ENCODE peak calls at places on chromosomes 16 and 17, in seven cellular contexts. Y is NCI-H2107; D is heart left ventricle; I is hippocampal formation; R is stimulated activated CD4-positive, alpha-beta T cell treated with anti-CD3 and anti-CD28 coated beads, Interleukin-2, amount 100 ng/mL, for 24 hours; K is NCI-H1048; A is LHCN-M2. L is an unnamed sample.

GRCh38 chr16:49492090-49492801 is 118.6 kb downstream of the C16orf78 start:
- DNase-seq in Y (no peak), D (peak), I (peak), R (peak), K (no peak), A (no peak), L (peak)

GRCh38 chr17:59815965-59816364 is 76.8 kb downstream of the TUBD1 start:
- DNase-seq in Y (no peak), D (no peak), I (no peak), R (no peak), K (no peak), A (peak), L (no peak)

GRCh38 chr16:19777061-19777460 is 59.0 kb downstream of the IQCK start:
- DNase-seq in Y (no peak), D (no peak), I (no peak), R (no peak), K (no peak), A (no peak), L (no peak)

GRCh38 chr17:57544834-57545463 is 200.2 kb downstream of the CCDC182 start:
- DNase-seq in Y (peak), D (no peak), I (no peak), R (no peak), K (no peak), A (no peak), L (no peak)

GRCh38 chr16:3242709-3243108 is 7.8 kb upstream of the ZNF200 start:
- DNase-seq in Y (no peak), D (no peak), I (no peak), R (no peak), K (no peak), A (no peak), L (peak)

GRCh38 chr16:87028481-87029320 is 288.5 kb downstream of the C16orf95 start:
- DNase-seq in Y (no peak), D (no peak), I (no peak), R (no peak), K (no peak), A (no peak), L (no peak)

GRCh38 chr16:81551141-81551808 is 106.7 kb downstream of the CMIP start:
- DNase-seq in Y (no peak), D (no peak), I (no peak), R (no peak), K (no peak), A (peak), L (peak)

GRCh38 chr16:2971985-2972784 is 3.0 kb downstream of the PAQR4 start:
- DNase-seq in Y (no peak), D (no peak), I (peak), R (no peak), K (no peak), A (peak), L (no peak)

GRCh38 chr17:74211929-74212261 is 1.5 kb upstream of the TTYH2 start:
- DNase-seq in Y (no peak), D (no peak), I (no peak), R (no peak), K (no peak), A (no peak), L (no peak)

GRCh38 chr16:80174416-80174815 is 366.4 kb upstream of the DYNLRB2 start:
- DNase-seq in Y (no peak), D (no peak), I (no peak), R (no peak), K (no peak), A (peak), L (no peak)

GRCh38 chr17:42422412-42422957 is 571 bp downstream of the CAVIN1 start:
- DNase-seq in Y (no peak), D (peak), I (no peak), R (no peak), K (no peak), A (peak), L (no peak)

GRCh38 chr17:66451188-66452149 is 149.1 kb downstream of the PRKCA start:
- DNase-seq in Y (no peak), D (no peak), I (no peak), R (no peak), K (no peak), A (no peak), L (no peak)

GRCh38 chr17:53724726-53725125 is 98.0 kb upstream of the KIF2B start:
- DNase-seq in Y (no peak), D (no peak), I (no peak), R (no peak), K (no peak), A (no peak), L (no peak)

GRCh38 chr16:9874233-9874632 is 308.0 kb downstream of the GRIN2A start:
- DNase-seq in Y (no peak), D (no peak), I (no peak), R (no peak), K (no peak), A (no peak), L (no peak)

GRCh38 chr17:35752945-35753764 is at the start of gene GAS2L2:
- DNase-seq in Y (no peak), D (no peak), I (no peak), R (no peak), K (no peak), A (peak), L (no peak)

GRCh38 chr17:21275047-21275578 is 9.4 kb upstream of the MAP2K3 start:
- DNase-seq in Y (no peak), D (no peak), I (no peak), R (no peak), K (no peak), A (peak), L (no peak)

GRCh38 chr16:8776193-8776592 is 21.2 kb downstream of the TMEM186 start:
- DNase-seq in Y (no peak), D (no peak), I (no peak), R (no peak), K (no peak), A (no peak), L (no peak)

GRCh38 chr16:4936181-4936990 is 562 bp downstream of the PPL start:
- DNase-seq in Y (no peak), D (no peak), I (no peak), R (no peak), K (no peak), A (no peak), L (no peak)

GRCh38 chr17:32739722-32740121 is 137.2 kb downstream of the MYO1D start:
- DNase-seq in Y (no peak), D (no peak), I (no peak), R (no peak), K (no peak), A (no peak), L (no peak)

GRCh38 chr17:80264048-80264792 is 3.6 kb downstream of the RNF213 start:
- DNase-seq in Y (no peak), D (no peak), I (no peak), R (peak), K (no peak), A (no peak), L (no peak)

GRCh38 chr16:2468142-2468724 is 2.9 kb upstream of the NTN3 start:
- DNase-seq in Y (no peak), D (no peak), I (no peak), R (no peak), K (no peak), A (no peak), L (no peak)

GRCh38 chr17:33981713-33982601 is 273.1 kb upstream of the CCL2 start:
- DNase-seq in Y (no peak), D (no peak), I (no peak), R (no peak), K (no peak), A (no peak), L (no peak)

GRCh38 chr17:47208744-47209488 is at the start of gene MYL4:
- DNase-seq in Y (no peak), D (no peak), I (no peak), R (no peak), K (no peak), A (peak), L (no peak)

GRCh38 chr16:66800856-66801255 is 528 bp downstream of the TERB1 start:
- DNase-seq in Y (no peak), D (no peak), I (no peak), R (no peak), K (no peak), A (no peak), L (no peak)

GRCh38 chr16:14501331-14502255 is 128.5 kb downstream of the PARN start:
- DNase-seq in Y (peak), D (peak), I (peak), R (no peak), K (no peak), A (peak), L (no peak)

GRCh38 chr17:18156171-18156975 is 27.3 kb upstream of the ALKBH5 start:
- DNase-seq in Y (no peak), D (no peak), I (no peak), R (no peak), K (no peak), A (no peak), L (no peak)

GRCh38 chr16:85457366-85457765 is 155.8 kb upstream of the GSE1 start:
- DNase-seq in Y (no peak), D (no peak), I (no peak), R (no peak), K (no peak), A (no peak), L (no peak)

GRCh38 chr17:35875439-35876139 is 4.6 kb downstream of the CCL5 start:
- DNase-seq in Y (no peak), D (no peak), I (no peak), R (no peak), K (no peak), A (no peak), L (no peak)

GRCh38 chr17:15649861-15650391 is 30.4 kb upstream of the FBXW10B start:
- DNase-seq in Y (no peak), D (peak), I (no peak), R (no peak), K (no peak), A (peak), L (no peak)

GRCh38 chr17:57271821-57272220 is 15.5 kb downstream of the MSI2 start:
- DNase-seq in Y (no peak), D (no peak), I (no peak), R (no peak), K (no peak), A (no peak), L (no peak)

GRCh38 chr17:43994272-43995149 is 9.9 kb upstream of the NAGS start:
- DNase-seq in Y (peak), D (peak), I (peak), R (peak), K (peak), A (peak), L (peak)

GRCh38 chr17:72603346-72604242 is 482.8 kb downstream of the SOX9 start:
- DNase-seq in Y (no peak), D (no peak), I (no peak), R (no peak), K (no peak), A (peak), L (no peak)

GRCh38 chr16:26413780-26414179 is 652.9 kb upstream of the C16orf82 start:
- DNase-seq in Y (no peak), D (no peak), I (no peak), R (no peak), K (no peak), A (no peak), L (no peak)

GRCh38 chr16:49281843-49282642 is 405 bp upstream of the CBLN1 start:
- DNase-seq in Y (peak), D (peak), I (peak), R (peak), K (peak), A (no peak), L (no peak)

GRCh38 chr16:74922150-74923138 is 62.5 kb downstream of the WDR59 start:
- DNase-seq in Y (no peak), D (no peak), I (no peak), R (no peak), K (no peak), A (no peak), L (no peak)

GRCh38 chr17:59844884-59845594 is 47.7 kb downstream of the TUBD1 start:
- DNase-seq in Y (no peak), D (no peak), I (no peak), R (no peak), K (no peak), A (peak), L (no peak)

GRCh38 chr17:67272312-67273050 is 27.5 kb upstream of the HELZ start:
- DNase-seq in Y (no peak), D (no peak), I (no peak), R (no peak), K (no peak), A (no peak), L (no peak)

L was measured in CD14-positive monocyte.